ENCODE peak calls at places on chromosomes 2 and 18, in six cellular contexts. Z is H9, G is H1, L is IMR-90, U is mesenchymal stem cell, Q is neuronal stem cell. V is an unnamed sample.

GRCh38 chr2:25375371-25375988 is 33.8 kb upstream of the DNMT3A start:
- DNase-seq in U (no peak), G (no peak), Q (no peak), Z (peak), L (no peak), V (no peak)

GRCh38 chr2:160268382-160268781 is 68.3 kb upstream of the ITGB6 start:
- DNase-seq in G (no peak), Z (no peak), Q (no peak), L (no peak), U (no peak), V (no peak)

GRCh38 chr2:13193900-13194299 is 477.2 kb downstream of the TRIB2 start:
- DNase-seq in U (peak), Q (peak), L (peak), Z (no peak), G (no peak), V (peak)

GRCh38 chr2:24434576-24434975 is 56.5 kb upstream of the NCOA1 start:
- DNase-seq in U (no peak), G (no peak), Z (no peak), Q (no peak), L (no peak), V (peak)

GRCh38 chr2:203706403-203706802 is at the start of gene CD28:
- DNase-seq in Q (no peak), Z (no peak), G (no peak), L (no peak), U (no peak), V (no peak)

GRCh38 chr2:3041841-3042600 is 335.6 kb downstream of the EIPR1 start:
- DNase-seq in G (no peak), L (no peak), U (no peak), Q (no peak), Z (no peak), V (no peak)

GRCh38 chr2:190649798-190650390 is 1.0 kb downstream of the NAB1 start:
- DNase-seq in L (peak), Q (peak), Z (no peak), U (peak), G (no peak), V (peak)

GRCh38 chr2:94602466-94602865 is 268.8 kb upstream of the TEKT4 start:
- DNase-seq in G (no peak), Z (no peak), U (no peak), Q (no peak), L (no peak), V (no peak)

GRCh38 chr2:47360937-47361336 is 42.0 kb upstream of the MSH2 start:
- DNase-seq in U (peak), Q (no peak), Z (no peak), L (peak), G (no peak), V (no peak)

GRCh38 chr2:134408386-134408785 is 154.5 kb downstream of the MGAT5 start:
- DNase-seq in Z (no peak), Q (no peak), L (peak), U (peak), G (no peak), V (no peak)

GRCh38 chr2:109295070-109295780 is 166.2 kb downstream of the SH3RF3 start:
- DNase-seq in Z (no peak), Q (no peak), U (no peak), L (no peak), G (no peak), V (no peak)

GRCh38 chr2:144452169-144453038 is 67.5 kb downstream of the ZEB2 start:
- DNase-seq in Q (peak), G (no peak), L (peak), U (peak), Z (peak), V (peak)

GRCh38 chr2:218322756-218323525 is 30.6 kb upstream of the TMBIM1 start:
- DNase-seq in Z (peak), U (peak), G (peak), L (peak), Q (peak), V (peak)

GRCh38 chr2:37417321-37417720 is 72.9 kb downstream of the QPCT start:
- DNase-seq in U (peak), G (no peak), Q (no peak), L (peak), Z (no peak), V (no peak)

GRCh38 chr2:129396980-129397599 is 582.4 kb upstream of the RAB6C start:
- DNase-seq in G (no peak), L (no peak), Q (peak), U (peak), Z (peak), V (peak)

GRCh38 chr2:100679211-100679610 is 116.4 kb downstream of the PDCL3 start:
- DNase-seq in U (no peak), L (no peak), Q (no peak), G (no peak), Z (no peak), V (no peak)

GRCh38 chr2:211329421-211329820 is 773.0 kb downstream of the CPS1 start:
- DNase-seq in L (no peak), U (no peak), Q (no peak), G (no peak), Z (no peak), V (no peak)

GRCh38 chr2:241798631-241799521 is 10.1 kb upstream of the NEU4 start:
- DNase-seq in Z (no peak), U (no peak), Q (no peak), G (no peak), L (no peak), V (no peak)

GRCh38 chr2:86633094-86633740 is 9.6 kb upstream of the RNF103 start:
- DNase-seq in Q (no peak), L (no peak), G (no peak), Z (no peak), U (no peak), V (no peak)

GRCh38 chr2:170369894-170370293 is 191.9 kb downstream of the MYO3B start:
- DNase-seq in Z (no peak), G (no peak), U (peak), L (peak), Q (no peak), V (peak)

GRCh38 chr2:11128258-11128951 is 26.9 kb upstream of the SLC66A3 start:
- DNase-seq in U (peak), G (no peak), L (peak), Q (no peak), Z (no peak), V (no peak)

GRCh38 chr2:118019821-118020220 is 6.0 kb upstream of the CCDC93 start:
- DNase-seq in U (no peak), G (no peak), Q (no peak), L (no peak), Z (no peak), V (no peak)

DNA sequence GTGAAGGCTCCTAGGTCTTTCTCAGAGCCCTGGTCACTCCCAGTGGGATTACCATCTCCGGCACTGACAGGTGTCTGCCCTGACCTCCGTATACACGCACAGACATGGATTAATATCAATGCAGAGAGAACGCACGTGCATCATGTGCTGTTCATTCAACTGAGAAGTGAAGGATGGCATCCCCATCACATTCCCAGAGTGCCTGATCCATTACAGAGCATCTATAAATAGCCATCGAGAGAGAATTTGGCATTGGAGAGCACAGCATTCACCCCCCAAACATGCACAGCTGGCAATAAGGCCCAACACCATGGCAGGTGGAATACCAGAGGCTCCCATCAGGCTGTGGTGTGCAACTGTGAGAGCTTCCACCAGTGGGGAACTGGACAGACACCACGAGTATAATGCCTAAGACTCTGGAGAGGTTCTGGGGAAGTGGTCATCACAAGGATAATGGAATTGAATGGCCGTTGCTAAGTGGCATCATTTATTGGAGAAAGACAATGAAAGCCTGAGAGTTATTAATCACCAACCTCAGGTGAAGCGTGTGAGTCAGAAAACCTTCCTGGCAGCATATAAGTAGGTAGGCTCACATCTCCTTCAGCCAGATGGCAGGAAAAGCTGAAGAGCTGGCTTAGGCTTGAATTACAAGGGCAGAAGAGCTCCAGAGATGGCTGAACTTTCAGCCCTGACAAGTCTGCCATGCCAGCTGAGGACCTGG is 244.5 kb upstream of the ID2 start:
- DNase-seq in L (no peak), U (no peak), G (no peak), Q (no peak), Z (no peak), V (no peak)
- H2BK15ac ChIP-seq in L (no peak), U (no peak), G (peak), Q (no peak), Z (no peak), V (no peak)

GRCh38 chr2:73263540-73264331 is 20.5 kb downstream of the FBXO41 start:
- DNase-seq in Z (no peak), L (no peak), U (no peak), Q (no peak), G (no peak), V (no peak)
- H2BK15ac ChIP-seq in Z (no peak), L (no peak), U (no peak), Q (no peak), G (no peak), V (no peak)

GRCh38 chr18:73778052-73778395 is 369.6 kb downstream of the FBXO15 start:
- DNase-seq in L (no peak), U (no peak), Q (no peak), G (no peak), Z (no peak), V (no peak)
- H2BK15ac ChIP-seq in L (no peak), U (no peak), Q (no peak), G (no peak), Z (no peak), V (no peak)

GRCh38 chr2:69056071-69056470 is 43.1 kb downstream of the ANTXR1 start:
- DNase-seq in Z (no peak), G (no peak), U (no peak), Q (no peak), L (no peak), V (no peak)

GRCh38 chr2:69054431-69054830 is 41.5 kb downstream of the ANTXR1 start:
- DNase-seq in U (no peak), Z (no peak), L (no peak), Q (no peak), G (no peak), V (no peak)

GRCh38 chr2:69050802-69051201 is 37.8 kb downstream of the ANTXR1 start:
- DNase-seq in G (no peak), Q (no peak), U (no peak), Z (no peak), L (no peak), V (no peak)

GRCh38 chr2:69057660-69058059 is 44.7 kb downstream of the ANTXR1 start:
- DNase-seq in Z (no peak), Q (no peak), G (no peak), L (no peak), U (no peak), V (no peak)

DNA sequence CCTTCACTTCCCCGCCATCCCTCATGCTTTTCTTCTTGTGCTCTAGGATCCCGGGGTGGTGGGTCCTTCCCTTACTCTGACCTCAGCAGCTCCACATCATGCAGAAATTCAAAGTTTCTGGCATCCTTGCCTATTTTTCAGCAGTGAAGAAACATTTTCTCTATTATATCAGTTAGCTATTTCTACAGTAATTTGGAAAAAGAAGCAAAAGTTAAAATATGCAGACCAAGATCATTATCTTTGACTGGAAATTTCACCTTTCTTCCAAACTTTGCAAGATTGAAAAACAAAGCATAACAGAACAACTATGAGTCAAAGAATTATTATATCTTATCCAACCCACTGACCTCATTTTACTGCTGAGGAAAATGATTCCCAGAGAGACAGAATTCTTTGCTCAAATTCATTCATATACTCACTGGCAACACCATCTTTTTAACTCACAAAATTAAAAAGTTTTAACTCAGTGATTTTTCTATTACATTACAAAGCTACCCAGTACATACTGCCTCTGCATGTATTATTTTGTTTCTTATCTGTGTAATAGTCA is 40.5 kb downstream of the ANTXR1 start:
- DNase-seq in Z (no peak), U (no peak), Q (no peak), G (no peak), L (no peak), V (no peak)
- H2BK15ac ChIP-seq in Z (no peak), U (no peak), Q (no peak), G (no peak), L (no peak), V (no peak)

GRCh38 chr2:22517141-22517540 is 867.8 kb upstream of the KLHL29 start:
- DNase-seq in L (no peak), G (no peak), Q (no peak), U (no peak), Z (no peak), V (no peak)
- H2BK15ac ChIP-seq in L (no peak), G (no peak), Q (no peak), U (no peak), Z (no peak), V (no peak)

GRCh38 chr2:45598545-45598944 is 12.5 kb downstream of the SRBD1 start:
- DNase-seq in U (no peak), G (no peak), L (no peak), Q (no peak), Z (no peak), V (no peak)

GRCh38 chr2:45596761-45597160 is 14.3 kb downstream of the SRBD1 start:
- DNase-seq in U (no peak), Q (no peak), Z (no peak), G (no peak), L (no peak), V (no peak)

GRCh38 chr2:45606801-45607200 is 4.3 kb downstream of the SRBD1 start:
- DNase-seq in L (no peak), Q (no peak), Z (no peak), U (no peak), G (no peak), V (no peak)

GRCh38 chr2:45607701-45608100 is 3.4 kb downstream of the SRBD1 start:
- DNase-seq in Q (peak), G (no peak), Z (no peak), L (no peak), U (peak), V (peak)

GRCh38 chr2:45602624-45603023 is 8.4 kb downstream of the SRBD1 start:
- DNase-seq in U (no peak), G (no peak), Q (no peak), Z (no peak), L (no peak), V (no peak)
- H2BK15ac ChIP-seq in U (no peak), G (no peak), Q (no peak), Z (no peak), L (no peak), V (no peak)

DNA sequence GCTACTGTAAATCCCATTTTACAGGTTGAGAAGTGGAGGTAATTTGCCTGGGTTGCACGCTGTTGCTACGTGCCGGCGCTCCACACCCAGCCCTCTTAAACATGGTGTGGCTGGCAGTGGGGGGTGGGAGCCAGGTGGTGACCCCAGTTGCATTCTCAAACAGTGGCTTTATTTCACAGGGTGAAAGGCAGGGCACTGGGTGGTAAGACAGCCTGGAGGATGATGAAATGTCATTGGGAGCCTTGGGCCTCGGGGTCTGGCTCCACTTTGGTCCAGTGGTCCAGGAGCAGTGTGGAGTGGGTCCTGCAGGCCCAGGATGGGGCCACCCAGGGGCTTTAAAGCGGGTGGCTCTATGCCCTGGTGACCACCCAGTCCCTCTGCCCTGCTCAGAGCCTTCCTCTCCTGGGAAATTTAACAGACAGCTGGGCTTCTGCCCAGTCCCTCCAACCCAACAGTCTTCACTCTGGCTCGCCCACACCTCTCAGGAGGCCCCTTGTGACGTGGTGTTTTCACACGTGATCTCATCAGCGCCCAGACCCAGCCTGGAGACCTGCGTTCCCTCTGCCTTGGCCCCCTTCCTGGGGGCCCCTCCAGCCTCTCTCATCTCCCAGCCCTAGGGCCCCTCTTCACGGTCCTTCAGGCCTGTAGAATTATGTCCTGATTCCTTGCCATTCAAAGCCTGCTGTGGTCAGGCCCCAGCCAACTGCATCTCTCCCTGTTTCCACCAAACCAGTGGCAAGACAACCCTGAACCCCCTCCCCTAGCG is 92.5 kb downstream of the INHBB start:
- DNase-seq in Z (no peak), L (no peak), U (no peak), G (no peak), Q (no peak), V (no peak)
- H2BK15ac ChIP-seq in Z (no peak), L (no peak), U (no peak), G (no peak), Q (no peak), V (no peak)

V was measured in mesendoderm.